ENCODE peak calls at places on chromosomes 3 and 15, in four cellular contexts. One of them, this sample, is unnamed.

GRCh38 chr3:38210141-38210757 is 44.9 kb downstream of the OXSR1 start:
- DNase-seq in BJ: no peak
- DNase-seq in fibroblast of lung: no peak
- DNase-seq in tibial nerve: no peak
- DNase-seq in this sample: no peak

GRCh38 chr3:100427694-100428093 is 26.4 kb downstream of the LNP1 start:
- DNase-seq in BJ: no peak
- DNase-seq in fibroblast of lung: peak
- DNase-seq in tibial nerve: no peak
- DNase-seq in this sample: no peak

GRCh38 chr15:95793226-95793625 is 537.3 kb upstream of the NR2F2 start:
- DNase-seq in BJ: peak
- DNase-seq in fibroblast of lung: no peak
- DNase-seq in tibial nerve: no peak
- DNase-seq in this sample: no peak

GRCh38 chr3:142664311-142664710 is 59.5 kb upstream of the TRPC1 start:
- DNase-seq in BJ: no peak
- DNase-seq in fibroblast of lung: no peak
- DNase-seq in tibial nerve: no peak
- DNase-seq in this sample: no peak

GRCh38 chr15:52651114-52651513 is 28.1 kb downstream of the ATOSA start:
- DNase-seq in BJ: no peak
- DNase-seq in fibroblast of lung: no peak
- DNase-seq in tibial nerve: no peak
- DNase-seq in this sample: no peak

GRCh38 chr15:89615135-89615534 is 39.9 kb downstream of the TICRR start:
- DNase-seq in BJ: no peak
- DNase-seq in fibroblast of lung: peak
- DNase-seq in tibial nerve: no peak
- DNase-seq in this sample: no peak

GRCh38 chr3:100463002-100463401 is 29.4 kb upstream of the TMEM45A start:
- DNase-seq in BJ: peak
- DNase-seq in fibroblast of lung: peak
- DNase-seq in tibial nerve: no peak
- DNase-seq in this sample: peak

GRCh38 chr3:50345586-50345985 is at the start of gene ZMYND10:
- DNase-seq in BJ: no peak
- DNase-seq in fibroblast of lung: no peak
- DNase-seq in tibial nerve: no peak
- DNase-seq in this sample: no peak

GRCh38 chr15:68734886-68735285 is 85.8 kb downstream of the ANP32A start:
- DNase-seq in BJ: no peak
- DNase-seq in fibroblast of lung: no peak
- DNase-seq in tibial nerve: no peak
- DNase-seq in this sample: no peak

GRCh38 chr3:149419816-149420215 is 42.4 kb upstream of the TM4SF1 start:
- DNase-seq in BJ: no peak
- DNase-seq in fibroblast of lung: no peak
- DNase-seq in tibial nerve: no peak
- DNase-seq in this sample: no peak

GRCh38 chr3:52402706-52403270 is 42.1 kb downstream of the SEMA3G start:
- DNase-seq in BJ: no peak
- DNase-seq in fibroblast of lung: no peak
- DNase-seq in tibial nerve: no peak
- DNase-seq in this sample: no peak

GRCh38 chr3:126552688-126553283 is 5.9 kb downstream of the C3orf22 start:
- DNase-seq in BJ: no peak
- DNase-seq in fibroblast of lung: no peak
- DNase-seq in tibial nerve: no peak
- DNase-seq in this sample: no peak

GRCh38 chr15:50134524-50135024 is 15.5 kb upstream of the ATP8B4 start:
- DNase-seq in BJ: no peak
- DNase-seq in fibroblast of lung: peak
- DNase-seq in tibial nerve: no peak
- DNase-seq in this sample: peak

GRCh38 chr3:47961815-47962606 is 54.2 kb downstream of the MAP4 start:
- DNase-seq in BJ: peak
- DNase-seq in fibroblast of lung: peak
- DNase-seq in tibial nerve: no peak
- DNase-seq in this sample: no peak

GRCh38 chr3:60755094-60755493 is 496.2 kb downstream of the FHIT start:
- DNase-seq in BJ: no peak
- DNase-seq in fibroblast of lung: no peak
- DNase-seq in tibial nerve: no peak
- DNase-seq in this sample: no peak
- TF ChIP-seq CTCF in BJ: no peak
- TF ChIP-seq CTCF in fibroblast of lung: no peak
- TF ChIP-seq CTCF in tibial nerve: no peak
- TF ChIP-seq CTCF in this sample: no peak

GRCh38 chr3:129114455-129114854 is 7.1 kb downstream of the RAB43 start:
- DNase-seq in BJ: no peak
- DNase-seq in fibroblast of lung: no peak
- DNase-seq in tibial nerve: no peak
- DNase-seq in this sample: no peak

GRCh38 chr3:129117134-129117533 is 4.5 kb downstream of the RAB43 start:
- DNase-seq in BJ: no peak
- DNase-seq in fibroblast of lung: no peak
- DNase-seq in tibial nerve: no peak
- DNase-seq in this sample: no peak

GRCh38 chr3:129118745-129119144 is 2.9 kb downstream of the RAB43 start:
- DNase-seq in BJ: no peak
- DNase-seq in fibroblast of lung: no peak
- DNase-seq in tibial nerve: no peak
- DNase-seq in this sample: no peak

GRCh38 chr3:129119365-129120100 is 2.1 kb downstream of the RAB43 start:
- DNase-seq in BJ: no peak
- DNase-seq in fibroblast of lung: no peak
- DNase-seq in tibial nerve: no peak
- DNase-seq in this sample: no peak

DNA sequence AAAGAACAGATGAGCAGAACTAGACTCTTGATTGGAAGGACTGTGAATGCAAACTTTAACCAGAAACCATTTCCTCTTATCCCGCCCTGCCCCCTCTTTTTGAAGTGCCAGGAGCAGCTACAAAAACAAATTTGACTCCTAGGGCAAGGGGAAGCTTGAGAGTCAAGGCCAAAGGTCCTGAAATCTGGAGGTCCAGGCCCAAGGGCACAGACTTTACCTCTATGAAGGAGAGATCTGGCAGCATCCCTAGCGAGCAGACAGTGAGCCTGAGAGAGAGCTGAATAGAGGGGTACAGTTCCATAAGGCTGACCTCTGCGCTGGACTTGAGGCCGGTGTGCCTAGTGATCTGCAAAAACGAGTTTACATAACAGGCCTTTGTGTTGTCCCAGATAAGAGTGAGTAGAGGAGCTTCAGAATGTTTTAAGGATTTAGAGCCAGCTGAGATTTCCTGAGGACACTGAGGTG is 5.1 kb downstream of the RAB43 start:
- DNase-seq in BJ: no peak
- DNase-seq in fibroblast of lung: no peak
- DNase-seq in tibial nerve: no peak
- DNase-seq in this sample: no peak
- H3K4me3 ChIP-seq in BJ: no peak
- H3K4me3 ChIP-seq in fibroblast of lung: no peak
- H3K4me3 ChIP-seq in tibial nerve: no peak
- H3K4me3 ChIP-seq in this sample: no peak

DNA sequence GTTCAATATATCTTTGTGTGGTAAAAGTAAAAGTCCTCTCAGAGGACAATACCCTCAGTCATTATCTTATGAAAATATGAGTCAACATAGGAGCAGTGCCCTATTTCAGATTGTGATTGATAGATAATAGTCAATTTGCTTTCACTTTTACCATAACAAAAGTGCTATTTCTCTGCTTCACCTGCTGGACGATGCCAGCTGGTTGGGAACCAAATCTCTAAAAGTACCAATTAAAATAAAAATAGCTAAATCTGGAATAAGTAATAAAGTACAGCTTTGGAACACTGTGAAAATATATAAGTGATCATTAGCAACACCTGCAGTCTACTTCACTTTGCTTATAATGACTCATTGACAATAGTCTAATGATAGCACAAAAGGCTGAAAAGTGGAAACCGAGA is 390.3 kb upstream of the AGTR1 start:
- DNase-seq in BJ: no peak
- DNase-seq in fibroblast of lung: no peak
- DNase-seq in tibial nerve: no peak
- DNase-seq in this sample: no peak
- TF ChIP-seq CTCF in BJ: no peak
- TF ChIP-seq CTCF in fibroblast of lung: no peak
- TF ChIP-seq CTCF in tibial nerve: no peak
- TF ChIP-seq CTCF in this sample: no peak

DNA sequence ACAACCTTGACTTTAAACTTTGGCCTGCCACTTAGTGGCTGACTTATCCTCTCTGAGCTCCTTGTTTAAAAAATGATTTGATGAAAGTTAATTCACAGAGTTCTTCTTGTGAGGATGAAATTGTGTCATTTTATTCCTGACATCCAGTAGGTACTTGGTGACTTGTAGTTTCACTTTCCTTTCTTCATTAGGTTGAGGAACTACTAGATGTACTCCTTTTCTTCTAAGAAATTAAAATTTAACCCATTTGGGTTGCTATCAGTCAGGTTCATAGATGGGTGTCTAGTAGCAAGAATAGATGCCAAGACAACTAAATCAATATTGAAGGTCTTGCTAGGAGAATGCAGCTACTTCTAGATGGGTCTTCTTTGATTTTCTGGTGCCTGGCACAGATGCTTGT is 5.2 kb downstream of the NR1D2 start:
- DNase-seq in BJ: no peak
- DNase-seq in fibroblast of lung: no peak
- DNase-seq in tibial nerve: no peak
- DNase-seq in this sample: no peak
- H3K4me3 ChIP-seq in BJ: no peak
- H3K4me3 ChIP-seq in fibroblast of lung: no peak
- H3K4me3 ChIP-seq in tibial nerve: no peak
- H3K4me3 ChIP-seq in this sample: no peak

GRCh38 chr15:33021806-33022389 is 172.6 kb downstream of the FMN1 start:
- DNase-seq in BJ: no peak
- DNase-seq in fibroblast of lung: peak
- DNase-seq in tibial nerve: no peak
- DNase-seq in this sample: no peak
- TF ChIP-seq CTCF in BJ: peak
- TF ChIP-seq CTCF in fibroblast of lung: peak
- TF ChIP-seq CTCF in tibial nerve: peak
- TF ChIP-seq CTCF in this sample: peak

GRCh38 chr3:49121244-49121671 is 635 bp upstream of the USP19 start:
- DNase-seq in BJ: no peak
- DNase-seq in fibroblast of lung: no peak
- DNase-seq in tibial nerve: no peak
- DNase-seq in this sample: no peak
- H3K4me3 ChIP-seq in BJ: no peak
- H3K4me3 ChIP-seq in fibroblast of lung: no peak
- H3K4me3 ChIP-seq in tibial nerve: peak
- H3K4me3 ChIP-seq in this sample: peak